ENCODE peak calls at places on chromosomes 7 and 10, in ten cellular contexts. One of them, this sample, is unnamed. For H3K4me1 and H3K36me3, the result is how much of the 10 kb centered on the place peaks cover.

GRCh38 chr7:50667338-50667737 is 102.1 kb upstream of the DDC start:
- DNase-seq in OCI-LY7: no peak
- DNase-seq in keratinocyte: no peak
- DNase-seq in Karpas-422: no peak
- DNase-seq in tibial artery: peak
- DNase-seq in heart right ventricle: no peak
- DNase-seq in ovary: peak
- DNase-seq in psoas muscle: no peak
- DNase-seq in pancreas: peak
- DNase-seq in lung: no peak
- DNase-seq in this sample: no peak

GRCh38 chr10:1187855-1188555 is 131.8 kb downstream of the WDR37 start:
- DNase-seq in OCI-LY7: no peak
- DNase-seq in keratinocyte: no peak
- DNase-seq in Karpas-422: no peak
- DNase-seq in tibial artery: no peak
- DNase-seq in heart right ventricle: no peak
- DNase-seq in ovary: no peak
- DNase-seq in psoas muscle: no peak
- DNase-seq in pancreas: no peak
- DNase-seq in lung: no peak
- DNase-seq in this sample: no peak

GRCh38 chr7:48421357-48421756 is 250.1 kb downstream of the ABCA13 start:
- DNase-seq in OCI-LY7: no peak
- DNase-seq in keratinocyte: no peak
- DNase-seq in Karpas-422: peak
- DNase-seq in tibial artery: no peak
- DNase-seq in heart right ventricle: no peak
- DNase-seq in ovary: no peak
- DNase-seq in psoas muscle: no peak
- DNase-seq in pancreas: no peak
- DNase-seq in lung: no peak
- DNase-seq in this sample: no peak

GRCh38 chr10:62637249-62638061 is 167.1 kb upstream of the ADO start:
- DNase-seq in OCI-LY7: peak
- DNase-seq in keratinocyte: no peak
- DNase-seq in Karpas-422: peak
- DNase-seq in tibial artery: no peak
- DNase-seq in heart right ventricle: no peak
- DNase-seq in ovary: no peak
- DNase-seq in psoas muscle: no peak
- DNase-seq in pancreas: no peak
- DNase-seq in lung: no peak
- DNase-seq in this sample: peak

GRCh38 chr10:120942806-120943413 is 91.7 kb downstream of the WDR11 start:
- DNase-seq in OCI-LY7: peak
- DNase-seq in keratinocyte: no peak
- DNase-seq in Karpas-422: peak
- DNase-seq in tibial artery: peak
- DNase-seq in heart right ventricle: peak
- DNase-seq in ovary: peak
- DNase-seq in psoas muscle: peak
- DNase-seq in pancreas: peak
- DNase-seq in lung: peak
- DNase-seq in this sample: peak

GRCh38 chr7:13848576-13849527 is 140.6 kb downstream of the ETV1 start:
- DNase-seq in OCI-LY7: no peak
- DNase-seq in keratinocyte: no peak
- DNase-seq in Karpas-422: no peak
- DNase-seq in tibial artery: no peak
- DNase-seq in heart right ventricle: no peak
- DNase-seq in ovary: no peak
- DNase-seq in psoas muscle: no peak
- DNase-seq in pancreas: no peak
- DNase-seq in lung: no peak
- DNase-seq in this sample: no peak

GRCh38 chr7:140062118-140062527 is 628 bp downstream of the PARP12 start:
- DNase-seq in OCI-LY7: no peak
- DNase-seq in keratinocyte: no peak
- DNase-seq in Karpas-422: peak
- DNase-seq in tibial artery: no peak
- DNase-seq in heart right ventricle: peak
- DNase-seq in ovary: no peak
- DNase-seq in psoas muscle: peak
- DNase-seq in pancreas: no peak
- DNase-seq in lung: peak
- DNase-seq in this sample: no peak

GRCh38 chr7:122520961-122521555 is 177.9 kb downstream of the RNF133 start:
- DNase-seq in OCI-LY7: no peak
- DNase-seq in keratinocyte: no peak
- DNase-seq in Karpas-422: no peak
- DNase-seq in tibial artery: no peak
- DNase-seq in heart right ventricle: no peak
- DNase-seq in ovary: no peak
- DNase-seq in psoas muscle: no peak
- DNase-seq in pancreas: no peak
- DNase-seq in lung: no peak
- DNase-seq in this sample: no peak

GRCh38 chr10:5576154-5576748 is 51.5 kb downstream of the CALML3 start:
- DNase-seq in OCI-LY7: no peak
- DNase-seq in keratinocyte: no peak
- DNase-seq in Karpas-422: no peak
- DNase-seq in tibial artery: no peak
- DNase-seq in heart right ventricle: no peak
- DNase-seq in ovary: no peak
- DNase-seq in psoas muscle: no peak
- DNase-seq in pancreas: no peak
- DNase-seq in lung: no peak
- DNase-seq in this sample: no peak

GRCh38 chr7:148700693-148701092 is 2.0 kb downstream of the CUL1 start:
- DNase-seq in OCI-LY7: peak
- DNase-seq in keratinocyte: no peak
- DNase-seq in Karpas-422: peak
- DNase-seq in tibial artery: no peak
- DNase-seq in heart right ventricle: peak
- DNase-seq in ovary: no peak
- DNase-seq in psoas muscle: no peak
- DNase-seq in pancreas: no peak
- DNase-seq in lung: no peak
- DNase-seq in this sample: no peak

DNA sequence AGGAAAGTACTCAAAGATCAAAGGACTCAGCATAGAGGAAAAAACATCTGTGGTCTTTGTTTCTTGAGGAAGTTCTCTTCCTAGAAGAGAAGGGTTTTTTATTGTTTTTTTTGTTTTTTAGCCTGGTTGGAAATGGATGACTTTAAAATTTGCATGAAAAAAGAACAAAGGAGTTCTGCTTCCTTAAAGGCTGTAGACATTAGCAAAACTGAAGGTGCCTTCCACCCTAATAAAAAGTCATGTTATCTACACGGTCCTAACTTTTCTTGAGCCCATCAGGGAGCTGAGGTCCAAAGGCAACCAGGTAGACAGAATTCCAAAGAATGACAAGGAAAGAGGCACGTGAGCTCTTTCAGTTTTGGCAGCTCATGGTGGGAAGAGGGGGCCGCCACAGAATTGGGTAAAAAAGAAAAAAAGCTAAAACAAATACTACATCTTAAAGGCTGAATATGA is 356.7 kb downstream of the SH2D4B start:
- DNase-seq in OCI-LY7: no peak
- DNase-seq in keratinocyte: no peak
- DNase-seq in Karpas-422: no peak
- DNase-seq in tibial artery: no peak
- DNase-seq in heart right ventricle: no peak
- DNase-seq in ovary: no peak
- DNase-seq in psoas muscle: no peak
- DNase-seq in pancreas: no peak
- DNase-seq in lung: no peak
- DNase-seq in this sample: no peak
- H3K4me1 ChIP-seq in OCI-LY7: under half
- H3K4me1 ChIP-seq in keratinocyte: under half
- H3K4me1 ChIP-seq in Karpas-422: under half
- H3K4me1 ChIP-seq in tibial artery: under half
- H3K4me1 ChIP-seq in heart right ventricle: under half
- H3K4me1 ChIP-seq in ovary: under half
- H3K4me1 ChIP-seq in psoas muscle: under half
- H3K4me1 ChIP-seq in pancreas: under half
- H3K4me1 ChIP-seq in lung: under half
- H3K4me1 ChIP-seq in this sample: under half

DNA sequence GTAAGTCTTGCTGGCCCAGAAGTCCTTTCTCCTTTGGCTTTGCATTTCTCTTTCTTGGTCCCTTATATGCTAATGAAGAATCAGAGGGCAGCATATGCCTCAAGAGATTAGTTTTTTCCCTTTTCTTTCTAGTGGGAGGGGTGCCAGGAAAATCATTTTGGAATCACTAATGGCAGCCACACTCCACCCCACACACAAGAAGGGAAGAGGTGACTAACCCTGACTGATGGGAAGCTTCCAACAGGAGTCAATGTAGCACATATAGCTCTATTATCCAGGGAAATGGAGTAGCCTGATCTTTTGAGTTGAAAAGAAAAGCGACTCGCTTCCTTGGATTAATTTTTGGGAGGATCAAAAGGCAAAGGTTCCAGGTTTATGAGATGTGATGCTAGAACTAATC is 225.3 kb downstream of the KIF20B start:
- DNase-seq in OCI-LY7: no peak
- DNase-seq in keratinocyte: no peak
- DNase-seq in Karpas-422: no peak
- DNase-seq in tibial artery: no peak
- DNase-seq in heart right ventricle: no peak
- DNase-seq in ovary: no peak
- DNase-seq in psoas muscle: no peak
- DNase-seq in pancreas: no peak
- DNase-seq in lung: no peak
- DNase-seq in this sample: no peak
- H3K36me3 ChIP-seq in OCI-LY7: under half
- H3K36me3 ChIP-seq in keratinocyte: under half
- H3K36me3 ChIP-seq in Karpas-422: under half
- H3K36me3 ChIP-seq in tibial artery: under half
- H3K36me3 ChIP-seq in heart right ventricle: under half
- H3K36me3 ChIP-seq in ovary: under half
- H3K36me3 ChIP-seq in psoas muscle: under half
- H3K36me3 ChIP-seq in pancreas: under half
- H3K36me3 ChIP-seq in lung: under half
- H3K36me3 ChIP-seq in this sample: under half

GRCh38 chr7:101824440-101824839 is 7.0 kb downstream of the CUX1 start:
- DNase-seq in OCI-LY7: no peak
- DNase-seq in keratinocyte: no peak
- DNase-seq in Karpas-422: no peak
- DNase-seq in tibial artery: no peak
- DNase-seq in heart right ventricle: no peak
- DNase-seq in ovary: no peak
- DNase-seq in psoas muscle: no peak
- DNase-seq in pancreas: no peak
- DNase-seq in lung: no peak
- DNase-seq in this sample: no peak
- H3K4me1 ChIP-seq in OCI-LY7: half or more
- H3K4me1 ChIP-seq in keratinocyte: under half
- H3K4me1 ChIP-seq in Karpas-422: half or more
- H3K4me1 ChIP-seq in tibial artery: under half
- H3K4me1 ChIP-seq in heart right ventricle: half or more
- H3K4me1 ChIP-seq in ovary: under half
- H3K4me1 ChIP-seq in psoas muscle: under half
- H3K4me1 ChIP-seq in pancreas: under half
- H3K4me1 ChIP-seq in lung: under half
- H3K4me1 ChIP-seq in this sample: under half

GRCh38 chr10:119919823-119920222 is 27.3 kb downstream of the SEC23IP start:
- DNase-seq in OCI-LY7: no peak
- DNase-seq in keratinocyte: no peak
- DNase-seq in Karpas-422: no peak
- DNase-seq in tibial artery: no peak
- DNase-seq in heart right ventricle: no peak
- DNase-seq in ovary: no peak
- DNase-seq in psoas muscle: no peak
- DNase-seq in pancreas: no peak
- DNase-seq in lung: no peak
- DNase-seq in this sample: no peak

GRCh38 chr10:119919271-119919670 is 26.7 kb downstream of the SEC23IP start:
- DNase-seq in OCI-LY7: no peak
- DNase-seq in keratinocyte: no peak
- DNase-seq in Karpas-422: no peak
- DNase-seq in tibial artery: no peak
- DNase-seq in heart right ventricle: no peak
- DNase-seq in ovary: no peak
- DNase-seq in psoas muscle: no peak
- DNase-seq in pancreas: no peak
- DNase-seq in lung: no peak
- DNase-seq in this sample: no peak

GRCh38 chr10:119917777-119918176 is 25.2 kb downstream of the SEC23IP start:
- DNase-seq in OCI-LY7: no peak
- DNase-seq in keratinocyte: no peak
- DNase-seq in Karpas-422: no peak
- DNase-seq in tibial artery: no peak
- DNase-seq in heart right ventricle: no peak
- DNase-seq in ovary: no peak
- DNase-seq in psoas muscle: no peak
- DNase-seq in pancreas: no peak
- DNase-seq in lung: no peak
- DNase-seq in this sample: no peak
- H3K36me3 ChIP-seq in OCI-LY7: half or more
- H3K36me3 ChIP-seq in keratinocyte: under half
- H3K36me3 ChIP-seq in Karpas-422: half or more
- H3K36me3 ChIP-seq in tibial artery: half or more
- H3K36me3 ChIP-seq in heart right ventricle: half or more
- H3K36me3 ChIP-seq in ovary: under half
- H3K36me3 ChIP-seq in psoas muscle: half or more
- H3K36me3 ChIP-seq in pancreas: under half
- H3K36me3 ChIP-seq in lung: under half
- H3K36me3 ChIP-seq in this sample: under half

This sample was measured in vagina.